ENCODE peak calls at places on chromosomes 2 and 18, in six cellular contexts. V, F, L, W, N and H are unnamed samples. For H3K4me1, the result is how much of the 10 kb centered on the place peaks cover.

GRCh38 chr18:5693637-5694175 is 149.9 kb upstream of the EPB41L3 start:
- DNase-seq in V (no peak), F (no peak), L (no peak), W (no peak), N (no peak), H (no peak)

GRCh38 chr18:62339106-62339988 is 14.2 kb downstream of the TNFRSF11A start:
- DNase-seq in V (no peak), F (no peak), L (no peak), W (peak), N (peak), H (no peak)

GRCh38 chr2:237592425-237592980 is 2.0 kb upstream of the RAB17 start:
- DNase-seq in V (no peak), F (no peak), L (no peak), W (peak), N (no peak), H (no peak)

GRCh38 chr2:181586569-181587076 is 70.3 kb downstream of the CERKL start:
- DNase-seq in V (no peak), F (no peak), L (no peak), W (no peak), N (no peak), H (no peak)

GRCh38 chr18:39305756-39306155 is 1740.2 kb upstream of the CELF4 start:
- DNase-seq in V (no peak), F (no peak), L (no peak), W (no peak), N (no peak), H (no peak)

GRCh38 chr2:74846481-74846880 is 12.6 kb downstream of the HK2 start:
- DNase-seq in V (no peak), F (no peak), L (no peak), W (no peak), N (no peak), H (no peak)

GRCh38 chr2:168802825-168803726 is 639 bp downstream of the NOSTRIN start:
- DNase-seq in V (no peak), F (no peak), L (no peak), W (no peak), N (no peak), H (no peak)

GRCh38 chr2:47520825-47521665 is 118.1 kb downstream of the MSH2 start:
- DNase-seq in V (peak), F (peak), L (peak), W (peak), N (peak), H (peak)

GRCh38 chr2:237524631-237525030 is 37.6 kb downstream of the MLPH start:
- DNase-seq in V (no peak), F (no peak), L (no peak), W (no peak), N (no peak), H (no peak)

GRCh38 chr2:203072371-203072770 is 57.7 kb downstream of the NBEAL1 start:
- DNase-seq in V (no peak), F (no peak), L (no peak), W (no peak), N (no peak), H (no peak)

GRCh38 chr2:42096869-42097591 is 49.2 kb downstream of the PKDCC start:
- DNase-seq in V (no peak), F (no peak), L (no peak), W (peak), N (no peak), H (no peak)

GRCh38 chr18:77811510-77811909 is 561.9 kb downstream of the GALR1 start:
- DNase-seq in V (no peak), F (no peak), L (no peak), W (no peak), N (peak), H (no peak)

GRCh38 chr2:137925599-137925998 is 38.7 kb upstream of the HNMT start:
- DNase-seq in V (no peak), F (no peak), L (no peak), W (no peak), N (no peak), H (no peak)

GRCh38 chr2:39737661-39738060 is 41.4 kb downstream of the THUMPD2 start:
- DNase-seq in V (no peak), F (no peak), L (no peak), W (peak), N (no peak), H (peak)

GRCh38 chr2:223928113-223929006 is 16.8 kb downstream of the WDFY1 start:
- DNase-seq in V (no peak), F (no peak), L (no peak), W (no peak), N (no peak), H (no peak)

GRCh38 chr2:223925106-223925505 is 20.0 kb downstream of the WDFY1 start:
- DNase-seq in V (no peak), F (no peak), L (no peak), W (no peak), N (no peak), H (no peak)

GRCh38 chr2:223933098-223933800 is 11.9 kb downstream of the WDFY1 start:
- DNase-seq in V (no peak), F (no peak), L (no peak), W (no peak), N (no peak), H (no peak)

GRCh38 chr2:223930002-223930976 is 14.8 kb downstream of the WDFY1 start:
- DNase-seq in V (no peak), F (no peak), L (peak), W (peak), N (peak), H (no peak)

DNA sequence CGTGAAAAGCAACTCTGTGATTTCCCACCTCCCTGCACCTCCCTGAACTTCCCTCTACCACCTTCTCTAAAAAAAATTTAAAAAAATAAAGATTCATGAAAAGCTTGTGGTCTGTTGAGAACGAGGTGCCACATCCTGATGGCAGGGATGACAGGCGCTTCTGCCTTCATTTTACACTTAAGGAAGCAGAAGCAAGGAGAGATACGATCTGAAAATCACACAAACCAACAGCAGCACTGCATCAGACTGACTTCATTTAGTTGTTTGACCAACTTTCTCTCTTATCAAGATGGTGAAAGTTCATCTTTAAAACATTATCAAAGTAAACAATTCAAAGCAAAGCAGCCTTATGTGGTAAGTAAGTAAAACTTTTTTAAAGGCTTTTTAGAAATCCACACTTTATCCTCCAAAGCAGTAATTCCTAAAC is 15.5 kb downstream of the WDFY1 start:
- DNase-seq in V (no peak), F (peak), L (no peak), W (no peak), N (no peak), H (no peak)
- H3K4me1 ChIP-seq in V (under half), F (under half), L (under half), W (under half), N (under half), H (under half)

GRCh38 chr18:49486959-49487710 is at the start of gene C18orf32:
- DNase-seq in V (peak), F (peak), L (peak), W (peak), N (peak), H (peak)
- H3K4me1 ChIP-seq in V (under half), F (half or more), L (half or more), W (under half), N (under half), H (under half)

GRCh38 chr2:106142683-106143082 is 51.4 kb downstream of the UXS1 start:
- DNase-seq in V (no peak), F (no peak), L (no peak), W (no peak), N (no peak), H (no peak)

GRCh38 chr2:106140091-106140490 is 54.0 kb downstream of the UXS1 start:
- DNase-seq in V (no peak), F (no peak), L (no peak), W (no peak), N (no peak), H (no peak)

GRCh38 chr2:106138904-106139574 is 55.1 kb downstream of the UXS1 start:
- DNase-seq in V (no peak), F (no peak), L (no peak), W (no peak), N (no peak), H (no peak)

GRCh38 chr2:106139575-106139935 is 54.5 kb downstream of the UXS1 start:
- DNase-seq in V (no peak), F (no peak), L (no peak), W (no peak), N (no peak), H (no peak)

GRCh38 chr2:106140913-106141312 is 53.2 kb downstream of the UXS1 start:
- DNase-seq in V (no peak), F (no peak), L (no peak), W (no peak), N (no peak), H (no peak)
- H3K4me1 ChIP-seq in V (under half), F (half or more), L (under half), W (under half), N (under half), H (under half)

DNA sequence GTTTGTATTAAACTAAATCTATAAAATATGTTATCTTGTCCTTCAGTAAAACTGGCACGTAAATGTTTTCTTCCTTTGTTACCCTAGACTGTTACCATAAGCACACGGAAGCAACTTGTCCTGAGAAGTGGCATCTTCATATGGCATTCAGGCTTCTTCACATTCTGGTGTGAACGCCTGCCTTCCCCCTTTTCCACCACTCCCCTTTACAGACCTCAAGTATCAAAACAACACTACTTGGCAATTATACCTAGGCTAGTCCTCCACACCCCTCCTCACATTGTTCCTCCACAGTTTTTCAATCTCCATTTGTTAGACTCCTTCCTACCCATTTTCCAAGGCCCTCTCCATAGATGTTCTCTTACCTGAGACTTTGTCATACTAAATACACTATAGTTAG is 2.9 kb downstream of the MEX3C start:
- DNase-seq in V (no peak), F (no peak), L (no peak), W (no peak), N (no peak), H (no peak)
- H3K4me1 ChIP-seq in V (under half), F (half or more), L (under half), W (under half), N (half or more), H (under half)

GRCh38 chr2:121498731-121499130 is 31.9 kb upstream of the RNU4ATAC start:
- DNase-seq in V (no peak), F (no peak), L (no peak), W (no peak), N (no peak), H (no peak)
- H3K4me1 ChIP-seq in V (under half), F (under half), L (under half), W (under half), N (under half), H (under half)

DNA sequence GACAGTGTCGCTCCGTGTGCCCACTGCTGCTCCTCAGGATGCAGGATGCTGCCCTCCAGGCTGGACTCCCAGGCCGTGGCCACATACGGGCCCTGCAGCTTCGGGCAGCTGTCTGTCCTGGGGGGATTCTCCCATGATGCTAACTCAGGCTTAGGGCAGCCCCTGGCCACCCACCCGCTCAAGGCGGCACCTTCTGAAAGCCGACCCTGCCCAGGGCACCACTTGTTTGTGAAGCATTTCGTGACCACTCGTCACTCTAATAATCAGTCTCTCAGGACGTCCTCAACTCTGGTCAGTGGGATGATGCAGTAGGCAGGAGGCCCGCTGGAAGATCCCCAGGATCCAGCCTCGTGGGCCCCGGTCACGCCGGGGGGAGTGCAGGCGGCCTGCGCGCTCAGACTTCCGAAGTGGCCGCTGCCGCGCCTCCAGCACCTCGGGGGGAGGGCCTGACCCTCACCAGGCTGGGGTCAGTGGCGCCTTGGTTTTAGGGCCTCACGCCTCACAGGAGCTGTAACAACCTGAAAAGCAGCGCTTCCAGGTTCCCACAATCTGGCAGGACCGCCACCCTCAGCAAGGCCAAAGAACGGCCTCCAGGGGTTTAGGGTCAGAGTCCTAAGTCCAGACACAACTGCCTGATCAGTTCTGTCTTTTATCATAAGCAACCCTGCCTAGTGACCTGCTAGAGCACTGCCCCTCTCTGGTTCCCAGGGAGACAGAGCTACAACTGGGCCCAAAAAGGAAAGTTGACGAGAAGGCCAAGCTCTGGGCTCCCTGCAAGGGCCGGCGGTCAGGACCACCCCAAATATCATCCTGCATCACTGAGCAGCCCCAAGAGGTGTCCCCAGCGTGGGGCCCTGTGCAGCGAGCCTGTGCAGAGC is 53.0 kb downstream of the EIPR1 start:
- DNase-seq in V (no peak), F (no peak), L (no peak), W (no peak), N (no peak), H (no peak)
- H3K4me1 ChIP-seq in V (under half), F (under half), L (under half), W (under half), N (under half), H (under half)